ENCODE peak calls at places on chromosomes 1 and 21, in nine cellular contexts. X, N, I, O, F, Y, C, L and W are unnamed samples.

GRCh38 chr1:5099018-5099417 is 444.6 kb downstream of the AJAP1 start:
- DNase-seq in Y (no peak), C (no peak), N (no peak), F (no peak), O (no peak), I (no peak), X (no peak), L (no peak), W (no peak)

GRCh38 chr1:29235955-29236742 is at the start of gene PTPRU:
- DNase-seq in C (peak), N (no peak), Y (peak), O (peak), F (peak), X (peak), I (peak), L (peak), W (peak)

GRCh38 chr1:225835752-225836151 is 25.8 kb downstream of the EPHX1 start:
- DNase-seq in O (no peak), C (no peak), N (no peak), X (no peak), I (no peak), Y (no peak), L (peak), F (no peak), W (no peak)

GRCh38 chr1:233355841-233356704 is 28.5 kb downstream of the MAP3K21 start:
- DNase-seq in I (no peak), F (no peak), C (no peak), O (no peak), L (no peak), Y (no peak), X (no peak), N (no peak), W (no peak)

GRCh38 chr1:113949007-113949406 is 19.9 kb downstream of the HIPK1 start:
- DNase-seq in F (no peak), I (peak), N (no peak), O (peak), X (no peak), L (no peak), Y (no peak), C (no peak), W (no peak)

GRCh38 chr21:42784896-42785451 is 94.4 kb downstream of the WDR4 start:
- DNase-seq in N (no peak), L (no peak), O (no peak), C (no peak), Y (no peak), F (no peak), X (no peak), I (no peak), W (no peak)

GRCh38 chr1:25107643-25108010 is 124.7 kb downstream of the SYF2 start:
- DNase-seq in O (no peak), L (peak), F (no peak), I (no peak), Y (no peak), X (no peak), C (no peak), N (no peak), W (no peak)

GRCh38 chr1:11071463-11072215 is 11.8 kb upstream of the SRM start:
- DNase-seq in I (no peak), Y (no peak), X (no peak), N (no peak), L (no peak), F (no peak), C (peak), O (no peak), W (no peak)

GRCh38 chr1:93963585-93963984 is 54.4 kb upstream of the GCLM start:
- DNase-seq in N (no peak), O (no peak), F (no peak), Y (no peak), L (no peak), I (no peak), C (no peak), X (no peak), W (peak)

GRCh38 chr1:19074361-19074901 is 118.0 kb upstream of the IFFO2 start:
- DNase-seq in Y (no peak), F (no peak), C (no peak), I (no peak), L (no peak), X (peak), N (no peak), O (no peak), W (no peak)

GRCh38 chr1:51063121-51063520 is 38.9 kb upstream of the C1orf185 start:
- DNase-seq in C (peak), X (no peak), Y (peak), O (no peak), L (peak), F (no peak), I (peak), N (peak), W (peak)

GRCh38 chr21:46055863-46056281 is 42.0 kb upstream of the COL6A2 start:
- DNase-seq in Y (no peak), I (no peak), O (no peak), L (no peak), C (no peak), N (no peak), F (peak), X (peak), W (no peak)

GRCh38 chr1:172717722-172718455 is 59.0 kb downstream of the FASLG start:
- DNase-seq in O (no peak), I (peak), X (no peak), N (no peak), Y (no peak), C (peak), F (no peak), L (no peak), W (peak)

GRCh38 chr1:6445062-6445763 is 20.6 kb downstream of the ESPN start:
- DNase-seq in C (peak), F (no peak), O (peak), Y (no peak), N (no peak), I (peak), X (no peak), L (peak), W (peak)